ENCODE peak calls at places on chromosomes 4 and X, in four cellular contexts. L is effector memory CD4-positive, alpha-beta T cell; N is ovary; W is Caco-2. F is an unnamed sample.

GRCh38 chr4:184514121-184514988 is 40.0 kb upstream of the IRF2 start:
- DNase-seq in L (no peak), N (peak; percentile 53), W (no peak), F (peak; percentile 76)

GRCh38 chr4:142314183-142314582 is 531.9 kb downstream of the INPP4B start:
- DNase-seq in L (no peak), N (no peak), W (no peak), F (no peak)

GRCh38 chr4:102869569-102870227 is 906 bp downstream of the CISD2 start:
- DNase-seq in L (no peak), N (no peak), W (no peak), F (no peak)

GRCh38 chrX:103197721-103198306 is 17.1 kb upstream of the BEX4 start:
- DNase-seq in L (no peak), N (no peak), W (no peak), F (no peak)

GRCh38 chr4:146650034-146650433 is 11.3 kb downstream of the POU4F2 start:
- DNase-seq in L (no peak), N (no peak), W (no peak), F (no peak)

GRCh38 chrX:44872319-44872816 is 620 bp upstream of the KDM6A start:
- DNase-seq in L (peak; percentile 1), N (peak; percentile 57), W (peak; percentile 59), F (peak; percentile 63)

GRCh38 chr4:123191728-123192127 is 204.9 kb upstream of the SPRY1 start:
- DNase-seq in L (no peak), N (no peak), W (no peak), F (no peak)

GRCh38 chr4:88159137-88159725 is 792 bp upstream of the ABCG2 start:
- DNase-seq in L (no peak), N (no peak), W (peak; percentile 83), F (no peak)

GRCh38 chr4:118911162-118911791 is 22.6 kb downstream of the SYNPO2 start:
- DNase-seq in L (no peak), N (no peak), W (no peak), F (no peak)

GRCh38 chrX:123629502-123629901 is 103.3 kb downstream of the THOC2 start:
- DNase-seq in L (no peak), N (no peak), W (no peak), F (no peak)

GRCh38 chrX:68719904-68720614 is 72.6 kb downstream of the STARD8 start:
- DNase-seq in L (no peak), N (peak; percentile 6), W (no peak), F (no peak)

GRCh38 chrX:74426615-74427014 is 5.3 kb downstream of the SLC16A2 start:
- DNase-seq in L (no peak), N (no peak), W (no peak), F (no peak)

GRCh38 chrX:45063319-45064095 is 137.2 kb downstream of the DIPK2B start:
- DNase-seq in L (no peak), N (no peak), W (no peak), F (no peak)

GRCh38 chr4:157804169-157804543 is 368.7 kb downstream of the GASK1B start:
- DNase-seq in L (no peak), N (no peak), W (no peak), F (no peak)

GRCh38 chr4:153684182-153685073 is at the start of gene TLR2:
- DNase-seq in L (peak; percentile 32), N (peak; percentile 38), W (peak; percentile 68), F (peak; percentile 79)

DNA sequence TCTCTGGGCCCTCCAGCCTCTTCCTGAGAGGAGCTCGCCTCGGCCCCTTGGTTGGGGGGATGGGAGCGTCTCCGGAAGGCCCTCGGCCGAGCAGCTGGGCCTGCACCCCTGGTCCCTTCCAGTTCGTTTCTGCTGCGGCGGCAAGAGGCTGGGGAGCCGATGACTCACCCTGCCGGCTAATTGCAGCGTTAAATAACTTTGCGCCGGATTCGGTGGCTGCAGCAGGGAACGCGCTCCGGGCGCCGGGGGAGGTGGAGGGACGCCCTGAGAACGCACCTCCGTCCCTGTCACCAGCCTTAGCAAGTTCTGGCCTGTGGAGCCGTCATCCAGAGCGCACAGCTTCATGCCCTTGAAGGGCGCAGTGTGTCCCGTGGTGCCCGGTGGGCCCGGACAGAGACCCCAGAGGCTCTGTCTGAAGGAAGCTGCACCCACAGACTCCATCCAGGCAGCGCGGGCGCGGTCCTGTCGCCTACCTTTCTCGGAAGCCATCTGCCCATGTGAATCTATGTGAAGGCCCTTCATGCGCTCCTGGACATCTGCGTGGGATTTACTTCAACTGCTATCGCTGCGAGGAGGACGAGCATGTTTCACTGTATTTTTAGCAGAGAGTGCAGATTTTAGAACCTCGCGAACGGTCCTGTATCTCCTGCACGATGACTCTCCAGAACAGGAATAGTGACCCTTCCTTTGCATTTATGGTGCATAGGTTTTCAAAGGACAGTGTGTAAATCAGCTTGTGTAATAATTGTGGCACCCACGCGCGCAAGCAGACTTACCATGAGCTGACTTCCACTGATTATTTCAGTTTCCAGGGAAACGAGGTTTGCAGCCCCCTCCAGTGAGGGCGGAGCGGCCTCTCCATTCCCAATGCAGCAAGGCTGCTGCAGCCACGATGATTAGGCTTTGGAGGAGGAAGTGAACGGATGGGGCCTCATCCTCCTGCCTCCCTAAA is 1.7 kb upstream of the TMEM271 start:
- DNase-seq in L (no peak), N (no peak), W (no peak), F (no peak)
- H3K27me3 ChIP-seq in L (peaks cover 10% of the 10 kb centered on the region), N (no peaks in the 10 kb centered on the region), W (no peaks in the 10 kb centered on the region), F (peaks cover 10% of the 10 kb centered on the region)

GRCh38 chr4:125677665-125678307 is 363.0 kb downstream of the FAT4 start:
- DNase-seq in L (no peak), N (no peak), W (no peak), F (no peak)

GRCh38 chr4:125682730-125683129 is 368.0 kb downstream of the FAT4 start:
- DNase-seq in L (no peak), N (no peak), W (no peak), F (no peak)

GRCh38 chr4:125676583-125676982 is 361.8 kb downstream of the FAT4 start:
- DNase-seq in L (no peak), N (no peak), W (no peak), F (no peak)

GRCh38 chr4:125679989-125680388 is 365.2 kb downstream of the FAT4 start:
- DNase-seq in L (no peak), N (no peak), W (no peak), F (no peak)

GRCh38 chr4:125681240-125681639 is 366.5 kb downstream of the FAT4 start:
- DNase-seq in L (no peak), N (no peak), W (no peak), F (no peak)
- H3K4me3 ChIP-seq in L (no peak overlapping the region), N (no peak overlapping the region), W (no peak overlapping the region), F (no peak overlapping the region)

DNA sequence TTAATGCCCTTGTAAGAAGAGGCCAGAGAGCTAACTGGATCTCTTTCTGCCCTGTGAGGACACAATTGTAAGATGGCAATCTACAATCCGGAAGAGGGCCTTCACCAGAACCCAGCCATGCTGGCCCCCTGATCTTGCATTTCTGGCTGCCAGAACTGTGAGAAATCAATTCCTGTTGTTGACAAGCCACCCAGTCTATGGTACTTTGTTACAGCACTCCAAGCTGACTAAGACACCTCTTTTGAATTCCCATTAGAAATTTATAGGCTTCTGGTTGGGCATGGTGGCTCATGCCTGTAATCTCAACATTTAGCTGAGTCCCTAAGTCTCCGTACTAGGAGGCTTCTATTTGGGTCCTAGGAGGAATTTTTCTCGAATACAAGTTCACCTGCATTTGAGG is 48.8 kb upstream of the RELL1 start:
- DNase-seq in L (no peak), N (no peak), W (no peak), F (no peak)
- H3K4me1 ChIP-seq in L (no peaks in the 10 kb centered on the region), N (no peaks in the 10 kb centered on the region), W (peaks cover 14% of the 10 kb centered on the region), F (no peaks in the 10 kb centered on the region)

GRCh38 chrX:3651272-3651671 is 62.2 kb downstream of the PRKX start:
- DNase-seq in L (no peak), N (no peak), W (no peak), F (no peak)
- H3K27me3 ChIP-seq in L (no peaks in the 10 kb centered on the region), N (no peaks in the 10 kb centered on the region), W (no peaks in the 10 kb centered on the region), F (no peaks in the 10 kb centered on the region)

DNA sequence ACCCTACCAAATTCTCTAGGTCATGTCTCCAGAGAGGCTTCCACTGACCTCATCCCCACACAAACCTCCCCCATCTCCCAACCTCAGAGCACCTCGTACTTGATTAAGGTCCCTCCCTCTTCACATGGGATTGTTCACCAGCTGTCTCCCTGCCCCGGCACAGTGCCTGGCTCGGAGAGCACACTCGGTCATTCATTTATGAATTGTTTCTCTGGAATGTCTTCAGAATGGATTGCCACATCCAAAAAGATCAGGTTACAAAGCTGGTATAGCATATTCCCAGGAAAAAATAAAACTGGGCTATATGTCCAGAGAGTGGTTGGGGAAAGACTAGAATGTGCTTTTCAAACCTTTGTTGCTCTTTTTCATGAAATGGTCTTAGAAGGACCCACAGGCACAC is 21.6 kb downstream of the JAKMIP1 start:
- DNase-seq in L (no peak), N (no peak), W (no peak), F (no peak)
- H3K4me3 ChIP-seq in L (no peak overlapping the region), N (no peak overlapping the region), W (no peak overlapping the region), F (no peak overlapping the region)

DNA sequence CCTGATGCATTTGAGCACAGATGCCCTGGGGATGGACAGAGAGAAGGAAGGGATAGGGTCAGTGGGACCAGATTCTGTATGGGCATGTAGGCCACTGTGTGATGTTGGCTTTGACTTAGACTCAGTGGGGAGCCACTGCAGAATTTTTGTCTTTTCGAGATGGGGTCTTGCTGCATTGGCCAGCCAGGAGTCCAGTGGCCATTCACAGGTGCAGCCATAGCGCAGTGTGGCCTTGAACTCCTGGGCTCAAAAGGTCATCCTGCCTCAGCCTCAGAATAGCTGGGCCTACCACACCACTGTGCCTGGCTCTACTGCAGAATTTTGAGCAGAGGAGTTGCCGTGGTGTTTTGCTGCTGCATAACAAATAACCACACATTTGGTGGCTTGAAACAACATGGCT is 22.8 kb downstream of the TBC1D14 start:
- DNase-seq in L (no peak), N (no peak), W (no peak), F (no peak)
- H3K4me1 ChIP-seq in L (peaks cover 9% of the 10 kb centered on the region), N (no peaks in the 10 kb centered on the region), W (peaks cover 15% of the 10 kb centered on the region), F (no peaks in the 10 kb centered on the region)

DNA sequence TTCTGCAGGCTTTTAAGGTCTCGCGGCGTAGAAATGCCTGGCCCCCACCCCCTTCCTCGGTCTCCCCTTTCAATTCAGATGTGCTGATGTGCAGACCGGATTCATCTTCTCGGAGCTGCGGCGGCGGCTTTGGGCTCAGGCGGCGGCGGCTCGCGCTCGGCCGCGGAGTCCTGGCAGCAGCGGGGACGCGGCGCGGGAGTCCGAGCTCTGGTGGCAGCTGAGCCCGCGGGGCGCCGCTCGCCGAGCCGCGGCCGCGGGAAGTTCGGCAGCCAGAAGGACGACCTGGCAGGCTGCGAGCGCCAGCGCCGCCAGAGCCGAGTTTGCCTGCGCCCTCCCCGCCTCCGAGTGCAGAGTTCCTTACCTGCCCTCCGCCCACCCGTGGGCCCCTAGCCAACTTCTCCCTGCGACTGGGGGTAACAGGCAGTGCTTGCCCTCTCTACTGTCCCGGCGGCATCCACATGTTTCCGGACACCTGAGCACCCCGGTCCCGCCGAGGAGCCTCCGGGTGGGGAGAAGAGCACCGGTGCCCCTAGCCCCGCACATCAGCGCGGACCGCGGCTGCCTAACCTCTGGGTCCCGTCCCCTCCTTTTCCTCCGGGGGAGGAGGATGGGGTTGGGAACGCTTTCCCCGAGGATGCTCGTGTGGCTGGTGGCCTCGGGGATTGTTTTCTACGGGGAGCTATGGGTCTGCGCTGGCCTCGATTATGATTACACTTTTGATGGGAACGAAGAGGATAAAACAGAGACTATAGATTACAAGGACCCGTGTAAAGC is 448 bp downstream of the TLL1 start:
- DNase-seq in L (no peak), N (no peak), W (no peak), F (no peak)
- H3K27me3 ChIP-seq in L (peaks cover 5% of the 10 kb centered on the region), N (no peaks in the 10 kb centered on the region), W (no peaks in the 10 kb centered on the region), F (no peaks in the 10 kb centered on the region)

F was measured in right atrium auricular region.